ENCODE peak calls at places on chromosomes 12 and 14, in ten cellular contexts. C is stomach; V is adrenal gland; K is CD8-positive, alpha-beta memory T cell; Y is CD4-positive, alpha-beta T cell; L is ovary; O is upper lobe of left lung; F is cardiac muscle cell; D is right lobe of liver; P is osteoblast. N is an unnamed sample. For H3K9me3, the result is how much of the 10 kb centered on the place peaks cover.

GRCh38 chr14:69047255-69047654 is 68.2 kb upstream of the ACTN1 start:
- DNase-seq in C (no peak), V (no peak), K (no peak), Y (no peak), L (no peak), O (no peak), F (no peak), D (no peak), P (no peak), N (no peak)

GRCh38 chr12:82832091-82832490 is 145.4 kb downstream of the TMTC2 start:
- DNase-seq in C (no peak), V (no peak), K (no peak), Y (no peak), L (no peak), O (no peak), F (no peak), D (no peak), P (no peak), N (no peak)

GRCh38 chr12:132506730-132507538 is 17.0 kb downstream of the FBRSL1 start:
- DNase-seq in C (peak), V (peak), K (peak), Y (peak), L (peak), O (peak), F (peak), D (no peak), P (peak), N (peak)

GRCh38 chr12:82415402-82415801 is 57.1 kb downstream of the METTL25 start:
- DNase-seq in C (no peak), V (no peak), K (no peak), Y (no peak), L (no peak), O (no peak), F (no peak), D (no peak), P (peak), N (no peak)

GRCh38 chr14:90154110-90154509 is 92.3 kb downstream of the KCNK13 start:
- DNase-seq in C (no peak), V (no peak), K (no peak), Y (no peak), L (no peak), O (no peak), F (no peak), D (no peak), P (no peak), N (no peak)

GRCh38 chr12:57590892-57591566 is at the start of gene PIP4K2C:
- DNase-seq in C (peak), V (peak), K (peak), Y (peak), L (peak), O (peak), F (peak), D (peak), P (peak), N (peak)

GRCh38 chr14:23174266-23174665 is 9.2 kb downstream of the SLC7A8 start:
- DNase-seq in C (no peak), V (no peak), K (no peak), Y (no peak), L (peak), O (no peak), F (peak), D (no peak), P (no peak), N (no peak)

GRCh38 chr12:105233045-105233905 is 2.7 kb downstream of the APPL2 start:
- DNase-seq in C (no peak), V (no peak), K (no peak), Y (no peak), L (no peak), O (no peak), F (peak), D (no peak), P (no peak), N (no peak)

GRCh38 chr14:93219103-93219726 is 12.2 kb downstream of the UBR7 start:
- DNase-seq in C (peak), V (peak), K (peak), Y (peak), L (no peak), O (no peak), F (peak), D (no peak), P (peak), N (peak)

DNA sequence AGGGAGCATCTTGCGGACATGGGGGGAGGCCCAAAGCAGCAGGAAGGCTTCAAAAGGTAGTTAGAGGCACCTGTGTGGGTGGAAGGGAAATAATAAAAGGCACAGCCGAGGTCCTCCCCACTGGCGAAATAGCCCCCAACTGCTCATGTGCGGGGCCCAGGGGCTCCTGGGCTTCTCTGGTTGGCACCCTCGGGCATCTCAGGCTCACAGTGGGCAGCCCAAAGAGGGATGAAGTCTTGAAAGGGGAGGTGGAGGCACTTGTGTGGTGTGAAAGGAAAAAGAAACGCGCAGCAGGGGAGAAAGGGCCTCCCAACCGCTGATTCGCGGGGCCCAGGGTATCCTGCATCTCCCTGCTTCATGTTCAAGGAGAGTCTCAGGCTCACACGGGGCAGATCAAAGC is 579.4 kb downstream of the ALG10 start:
- DNase-seq in C (no peak), V (peak), K (no peak), Y (no peak), L (no peak), O (peak), F (no peak), D (peak), P (no peak), N (peak)
- H3K9me3 ChIP-seq in C (under half), V (under half), K (under half), Y (half or more), L (under half), O (half or more), F (under half), D (under half), P (under half), N (under half)

DNA sequence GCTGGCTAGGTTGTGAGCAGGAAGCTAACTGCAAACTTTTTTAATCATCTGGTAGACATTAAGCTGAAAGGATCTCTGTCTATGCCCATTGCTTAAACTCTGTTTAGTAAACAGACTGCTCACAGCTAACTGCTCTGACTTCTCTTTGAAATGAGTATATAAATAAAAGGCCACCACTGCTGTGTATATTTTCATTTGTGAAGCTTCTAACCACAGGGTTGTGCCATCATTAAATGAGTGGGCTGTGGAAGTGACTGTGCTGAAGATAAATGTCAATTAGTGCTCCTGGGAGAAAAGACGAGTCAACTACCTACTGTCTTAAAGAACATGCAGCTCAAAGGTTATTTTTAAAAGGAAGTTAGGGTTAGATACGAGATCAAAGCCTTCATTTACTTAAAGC is 213.2 kb upstream of the FLRT2 start:
- DNase-seq in C (no peak), V (no peak), K (no peak), Y (no peak), L (no peak), O (no peak), F (no peak), D (no peak), P (no peak), N (no peak)
- H3K9me3 ChIP-seq in C (under half), V (under half), K (under half), Y (under half), L (under half), O (under half), F (under half), D (under half), P (under half), N (under half)

DNA sequence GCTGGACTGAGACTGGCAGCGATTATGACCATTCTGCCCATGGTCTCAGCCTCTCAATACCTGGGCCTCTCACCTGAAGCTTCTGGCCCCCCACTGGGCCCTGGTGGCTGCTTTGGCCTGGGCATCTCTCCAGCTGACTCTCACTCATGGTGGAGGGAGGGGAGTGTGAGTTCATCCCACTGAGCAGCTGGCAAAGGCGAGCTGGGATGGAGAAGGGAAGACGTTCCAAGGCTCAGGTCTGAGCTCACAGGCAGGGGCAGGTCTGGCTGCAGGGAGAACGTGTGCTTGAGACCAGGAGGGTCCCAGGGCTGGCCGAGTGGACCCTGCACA is 103.5 kb downstream of the TMEM121 start:
- DNase-seq in C (no peak), V (no peak), K (no peak), Y (no peak), L (no peak), O (no peak), F (no peak), D (no peak), P (no peak), N (no peak)
- H3K9me3 ChIP-seq in C (under half), V (under half), K (under half), Y (under half), L (under half), O (under half), F (under half), D (under half), P (under half), N (under half)

DNA sequence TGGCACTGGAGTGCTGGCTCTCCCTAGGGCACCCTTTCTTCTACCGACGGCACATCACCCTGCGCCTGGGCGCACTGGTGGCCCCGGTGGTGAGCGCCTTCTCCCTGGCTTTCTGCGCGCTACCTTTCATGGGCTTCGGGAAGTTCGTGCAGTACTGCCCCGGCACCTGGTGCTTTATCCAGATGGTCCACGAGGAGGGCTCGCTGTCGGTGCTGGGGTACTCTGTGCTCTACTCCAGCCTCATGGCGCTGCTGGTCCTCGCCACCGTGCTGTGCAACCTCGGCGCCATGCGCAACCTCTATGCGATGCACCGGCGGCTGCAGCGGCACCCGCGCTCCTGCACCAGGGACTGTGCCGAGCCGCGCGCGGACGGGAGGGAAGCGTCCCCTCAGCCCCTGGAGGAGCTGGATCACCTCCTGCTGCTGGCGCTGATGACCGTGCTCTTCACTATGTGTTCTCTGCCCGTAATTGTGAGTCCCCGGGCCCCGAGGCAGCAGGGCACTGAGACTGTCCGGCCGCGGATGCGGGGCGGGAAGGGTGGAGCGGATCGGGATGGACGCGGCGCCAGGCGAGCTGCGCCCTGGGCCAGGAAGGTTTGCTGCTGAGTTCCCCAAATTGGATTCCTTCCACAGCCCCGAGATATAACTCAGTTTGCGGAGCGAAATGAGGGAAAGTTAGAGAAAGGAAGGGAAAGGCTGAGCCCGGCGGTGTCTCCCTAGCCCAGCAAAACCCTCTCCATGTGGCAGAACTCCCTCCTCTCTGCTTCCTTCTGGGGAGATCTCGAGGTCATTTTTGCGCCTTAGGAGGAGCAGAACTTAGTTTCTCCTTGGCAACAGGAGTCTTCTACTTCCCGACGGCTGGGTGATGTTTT is 928 bp downstream of the PTGDR start:
- DNase-seq in C (no peak), V (no peak), K (peak), Y (no peak), L (no peak), O (peak), F (peak), D (no peak), P (no peak), N (no peak)
- H3K9me3 ChIP-seq in C (under half), V (under half), K (under half), Y (under half), L (under half), O (under half), F (under half), D (under half), P (under half), N (under half)

DNA sequence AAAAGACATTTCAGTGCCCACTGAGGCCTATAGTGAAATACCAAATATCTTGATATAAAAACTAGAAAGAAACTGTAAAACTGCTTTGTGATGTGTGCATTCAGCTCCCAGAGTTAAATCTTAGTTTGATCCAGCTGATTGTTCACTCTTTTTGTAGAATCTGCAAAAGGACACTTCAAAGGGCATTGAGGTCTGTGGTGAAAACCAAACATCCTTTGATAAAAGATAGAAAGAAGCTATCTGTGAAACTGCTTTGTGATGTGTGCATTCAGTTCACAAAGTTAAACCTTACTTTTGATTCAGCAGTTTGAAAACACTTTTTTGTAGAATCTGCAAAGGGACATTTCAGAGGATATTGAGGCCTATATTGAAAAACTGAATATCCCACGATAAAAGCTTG is 290.7 kb upstream of the ALG10B start:
- DNase-seq in C (no peak), V (no peak), K (no peak), Y (no peak), L (no peak), O (no peak), F (no peak), D (no peak), P (no peak), N (no peak)
- H3K9me3 ChIP-seq in C (under half), V (under half), K (under half), Y (under half), L (under half), O (under half), F (under half), D (under half), P (under half), N (under half)

GRCh38 chr14:51269634-51270033 is 29.6 kb downstream of the TMX1 start:
- DNase-seq in C (no peak), V (no peak), K (no peak), Y (no peak), L (no peak), O (no peak), F (no peak), D (no peak), P (no peak), N (no peak)
- H3K9me3 ChIP-seq in C (under half), V (under half), K (under half), Y (under half), L (under half), O (under half), F (under half), D (under half), P (under half), N (under half)

DNA sequence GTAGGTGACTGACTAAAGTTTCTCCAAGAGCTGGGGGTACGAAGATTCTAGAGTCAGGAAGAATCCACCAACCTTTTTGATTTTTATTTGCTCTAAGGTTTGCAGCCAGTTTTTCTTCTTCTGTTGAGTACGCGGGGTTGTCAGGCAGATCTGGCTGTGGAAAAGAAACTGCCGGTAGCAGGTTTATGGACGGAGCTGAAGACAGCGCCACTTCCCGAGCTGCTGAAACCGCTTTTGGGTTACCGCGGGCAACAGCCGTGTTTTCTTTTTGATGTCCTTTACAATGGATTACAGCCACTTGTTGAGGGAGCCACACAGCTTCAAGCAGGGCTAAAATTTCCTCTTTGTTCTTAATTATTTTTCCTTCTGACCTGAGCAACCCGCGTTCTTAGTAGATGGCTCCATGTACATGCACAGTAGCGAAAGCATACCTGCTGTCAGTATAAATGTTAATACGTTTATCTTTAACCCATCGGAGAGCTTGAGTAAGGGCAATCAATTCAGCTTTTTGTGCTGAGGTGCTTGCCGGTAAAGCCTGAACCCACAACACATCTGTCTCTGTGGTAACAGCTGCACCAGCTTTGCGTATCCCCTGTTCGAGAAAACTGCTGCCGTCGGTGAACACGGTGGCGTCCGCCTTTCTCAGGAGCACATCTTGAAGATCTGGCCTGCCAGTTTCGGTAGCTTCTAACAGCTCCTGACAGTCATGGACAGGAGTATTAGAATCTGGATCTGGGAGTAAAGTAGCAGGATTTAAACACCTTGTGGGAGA is 674.3 kb downstream of the TMEM121 start:
- DNase-seq in C (no peak), V (no peak), K (no peak), Y (no peak), L (no peak), O (no peak), F (no peak), D (no peak), P (no peak), N (no peak)
- H3K9me3 ChIP-seq in C (under half), V (under half), K (under half), Y (under half), L (under half), O (under half), F (under half), D (under half), P (under half), N (under half)